ENCODE peak calls at places on chromosomes 11 and 22, in nine cellular contexts. T, J, U, W, F, Z, G, R and P are unnamed samples.

GRCh38 chr11:92211576-92212167 is 12.9 kb upstream of the FAT3 start:
- DNase-seq in T (no peak), J (no peak), U (peak; percentile 68), W (peak; percentile 47), F (no peak), Z (no peak), G (peak; percentile 22), R (peak; percentile 33), P (no peak)

GRCh38 chr22:19720999-19721485 is 2.3 kb upstream of the GP1BB start:
- DNase-seq in T (no peak), J (no peak), U (no peak), W (no peak), F (no peak), Z (no peak), G (no peak), R (no peak), P (no peak)

GRCh38 chr22:39097098-39098020 is at the start of gene APOBEC3H:
- DNase-seq in T (peak; percentile 72), J (no peak), U (no peak), W (no peak), F (no peak), Z (no peak), G (no peak), R (no peak), P (no peak)

GRCh38 chr11:61871158-61871597 is 20.2 kb downstream of the FADS3 start:
- DNase-seq in T (peak; percentile 80), J (peak; percentile 69), U (peak; percentile 91), W (peak; percentile 64), F (peak; percentile 83), Z (peak; percentile 81), G (peak; percentile 73), R (peak; percentile 67), P (peak; percentile 92)

GRCh38 chr11:126716456-126717083 is 284.0 kb downstream of the KIRREL3 start:
- DNase-seq in T (no peak), J (no peak), U (peak; percentile 66), W (peak; percentile 59), F (no peak), Z (no peak), G (peak; percentile 36), R (peak; percentile 43), P (no peak)

GRCh38 chr11:63020671-63021255 is 5.1 kb upstream of the SLC22A8 start:
- DNase-seq in T (no peak), J (no peak), U (no peak), W (no peak), F (no peak), Z (no peak), G (no peak), R (no peak), P (no peak)

GRCh38 chr11:114287154-114287553 is 9.0 kb upstream of the NNMT start:
- DNase-seq in T (no peak), J (no peak), U (no peak), W (no peak), F (no peak), Z (no peak), G (no peak), R (no peak), P (no peak)

GRCh38 chr11:13726456-13726855 is 58.0 kb downstream of the FAR1 start:
- DNase-seq in T (no peak), J (no peak), U (no peak), W (no peak), F (no peak), Z (no peak), G (no peak), R (no peak), P (no peak)

GRCh38 chr22:38431266-38432010 is 23.6 kb downstream of the KCNJ4 start:
- DNase-seq in T (no peak), J (no peak), U (no peak), W (no peak), F (no peak), Z (no peak), G (no peak), R (no peak), P (no peak)

GRCh38 chr11:62687508-62688396 is 1.6 kb downstream of the LRRN4CL start:
- DNase-seq in T (no peak), J (no peak), U (no peak), W (no peak), F (no peak), Z (peak; percentile 34), G (no peak), R (no peak), P (no peak)

GRCh38 chr11:69312418-69313399 is 18.8 kb downstream of the MYEOV start:
- DNase-seq in T (no peak), J (no peak), U (no peak), W (peak; percentile 45), F (no peak), Z (peak; percentile 57), G (no peak), R (no peak), P (no peak)

GRCh38 chr22:45731798-45732495 is 60.3 kb downstream of the ATXN10 start:
- DNase-seq in T (no peak), J (no peak), U (peak; percentile 23), W (no peak), F (no peak), Z (no peak), G (no peak), R (peak; percentile 47), P (no peak)

GRCh38 chr11:95222817-95223216 is 8.2 kb downstream of the SESN3 start:
- DNase-seq in T (no peak), J (no peak), U (no peak), W (no peak), F (no peak), Z (no peak), G (no peak), R (no peak), P (no peak)

GRCh38 chr11:46075168-46075567 is 46.1 kb downstream of the PHF21A start:
- DNase-seq in T (no peak), J (no peak), U (no peak), W (no peak), F (no peak), Z (no peak), G (peak; percentile 43), R (peak; percentile 84), P (no peak)

GRCh38 chr11:131073167-131073566 is 156.9 kb upstream of the SNX19 start:
- DNase-seq in T (no peak), J (no peak), U (no peak), W (no peak), F (no peak), Z (no peak), G (no peak), R (peak; percentile 28), P (no peak)

GRCh38 chr11:17766590-17766989 is 32.0 kb downstream of the KCNC1 start:
- DNase-seq in T (no peak), J (no peak), U (no peak), W (no peak), F (no peak), Z (no peak), G (no peak), R (no peak), P (peak; percentile 17)

GRCh38 chr22:37777122-37777687 is 30.5 kb upstream of the GCAT start:
- DNase-seq in T (peak; percentile 60), J (peak; percentile 56), U (peak; percentile 62), W (peak; percentile 90), F (no peak), Z (no peak), G (peak; percentile 49), R (peak; percentile 94), P (no peak)

GRCh38 chr11:134659882-134660281 is 247.8 kb upstream of the B3GAT1 start:
- DNase-seq in T (no peak), J (no peak), U (no peak), W (peak; percentile 17), F (peak; percentile 43), Z (no peak), G (no peak), R (no peak), P (no peak)

DNA sequence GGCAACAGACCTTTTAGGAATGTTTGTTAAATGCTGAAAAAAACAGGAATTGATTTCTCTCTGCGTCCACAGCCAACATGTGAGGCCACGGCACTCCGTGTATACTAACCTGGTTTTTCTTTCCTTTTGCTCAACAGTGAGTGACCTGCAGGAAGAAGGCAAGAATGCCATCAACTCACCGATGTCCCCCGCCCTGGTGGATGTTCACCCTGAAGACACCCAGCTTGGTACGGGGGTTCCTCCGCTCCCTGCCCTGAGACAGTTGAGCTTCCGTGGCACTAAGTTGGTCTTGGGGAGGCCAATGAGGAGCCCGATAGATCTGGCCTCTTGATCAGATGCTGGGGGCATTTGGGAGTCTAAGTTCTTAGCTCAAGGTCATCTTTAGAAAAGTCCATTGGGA is 69.7 kb downstream of the PARVB start:
- DNase-seq in T (no peak), J (no peak), U (no peak), W (no peak), F (no peak), Z (no peak), G (no peak), R (no peak), P (peak; percentile 16)
- H3K27ac ChIP-seq in T (no peak overlapping the region), J (no peak overlapping the region), U (no peak overlapping the region), W (no peak overlapping the region), F (no peak overlapping the region), Z (no peak overlapping the region), G (no peak overlapping the region), R (no peak overlapping the region), P (no peak overlapping the region)

DNA sequence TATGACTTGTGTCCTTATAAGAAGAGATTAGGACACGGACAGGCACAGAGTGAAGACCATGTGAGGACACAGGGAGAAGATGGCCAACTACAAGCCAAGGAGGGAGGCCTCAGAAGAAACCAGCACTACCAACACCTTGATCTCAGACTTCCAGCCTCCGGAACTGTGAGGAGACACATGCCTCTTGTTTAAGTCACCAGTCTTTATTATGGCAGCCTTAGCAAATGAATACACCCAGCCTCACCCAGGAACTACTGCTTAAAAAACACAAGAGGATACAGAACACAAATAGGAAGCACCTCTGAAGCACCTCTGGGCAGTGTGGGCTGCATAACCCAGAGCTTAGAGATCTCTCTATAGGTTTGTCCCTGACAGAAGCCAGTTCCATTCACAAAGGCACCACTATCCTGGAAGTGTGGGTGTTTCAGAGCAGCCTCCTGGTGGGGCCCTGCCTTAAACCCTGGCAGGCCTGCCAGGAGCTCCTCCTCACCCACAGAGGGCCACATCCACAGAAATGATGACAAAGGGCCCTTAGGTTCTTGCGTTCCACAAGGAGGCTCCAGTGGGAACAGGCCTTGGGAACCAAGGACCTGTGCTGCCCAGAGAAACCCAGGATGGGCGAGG is 58.8 kb downstream of the CHRDL2 start:
- DNase-seq in T (no peak), J (no peak), U (no peak), W (no peak), F (no peak), Z (no peak), G (no peak), R (no peak), P (no peak)
- TF ChIP-seq CTCF in T (no peak), J (no peak), U (no peak), W (no peak), F (no peak), Z (no peak), G (no peak), R (no peak), P (no peak)

GRCh38 chr22:40517631-40518030 is 118.9 kb downstream of the MRTFA start:
- DNase-seq in T (no peak), J (peak; percentile 2), U (no peak), W (no peak), F (no peak), Z (no peak), G (no peak), R (no peak), P (no peak)
- H3K27ac ChIP-seq in T (no peak overlapping the region), J (no peak overlapping the region), U (no peak overlapping the region), W (no peak overlapping the region), F (no peak overlapping the region), Z (no peak overlapping the region), G (no peak overlapping the region), R (no peak overlapping the region), P (no peak overlapping the region)

DNA sequence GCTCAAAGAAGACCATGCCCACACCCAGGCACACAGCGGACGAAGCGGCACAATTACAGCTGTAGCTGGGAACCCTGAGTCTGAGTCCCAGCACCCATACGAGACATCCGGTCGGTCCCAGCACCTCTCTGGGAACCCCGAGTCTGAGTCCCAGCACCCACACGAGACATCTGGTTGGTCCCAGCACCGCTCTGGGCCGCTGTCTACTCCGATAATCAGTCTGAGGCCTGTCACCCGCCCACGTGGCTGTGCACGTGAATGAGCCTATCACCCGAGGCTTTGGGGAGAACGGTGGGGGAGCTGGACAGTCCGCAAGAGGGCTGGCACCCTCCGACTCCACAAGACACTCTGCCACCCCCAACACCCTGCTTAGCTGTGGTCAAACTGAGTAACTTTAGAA is 6.2 kb downstream of the TTLL8 start:
- DNase-seq in T (no peak), J (no peak), U (no peak), W (no peak), F (no peak), Z (no peak), G (no peak), R (no peak), P (no peak)
- TF ChIP-seq CTCF in T (no peak), J (no peak), U (no peak), W (no peak), F (no peak), Z (no peak), G (no peak), R (no peak), P (no peak)